ENCODE peak calls at places on chromosome 19, in seven cellular contexts. One of them, this sample, is unnamed.

GRCh38 chr19:2309734-2310362 is 1.9 kb upstream of the LINGO3 start:
- DNase-seq in neuronal stem cell: no peak
- DNase-seq in IMR-90: peak
- DNase-seq in H1: no peak
- DNase-seq in trophoblast cell: no peak
- DNase-seq in mesenchymal stem cell: peak
- DNase-seq in H9: no peak
- DNase-seq in this sample: no peak

GRCh38 chr19:4054471-4055208 is 12.1 kb downstream of the ZBTB7A start:
- DNase-seq in mesenchymal stem cell: no peak
- DNase-seq in IMR-90: no peak
- DNase-seq in neuronal stem cell: no peak
- DNase-seq in H1: no peak
- DNase-seq in trophoblast cell: no peak
- DNase-seq in H9: no peak
- DNase-seq in this sample: no peak

GRCh38 chr19:32254128-32254527 is 91.3 kb upstream of the ZNF507 start:
- DNase-seq in neuronal stem cell: no peak
- DNase-seq in trophoblast cell: no peak
- DNase-seq in IMR-90: no peak
- DNase-seq in H9: no peak
- DNase-seq in H1: no peak
- DNase-seq in mesenchymal stem cell: no peak
- DNase-seq in this sample: no peak

GRCh38 chr19:3613765-3614661 is 7.3 kb upstream of the TBXA2R start:
- DNase-seq in neuronal stem cell: no peak
- DNase-seq in IMR-90: no peak
- DNase-seq in mesenchymal stem cell: no peak
- DNase-seq in trophoblast cell: no peak
- DNase-seq in H9: no peak
- DNase-seq in H1: no peak
- DNase-seq in this sample: no peak

GRCh38 chr19:55325172-55325571 is at the start of gene TMEM150B:
- DNase-seq in IMR-90: no peak
- DNase-seq in mesenchymal stem cell: no peak
- DNase-seq in H9: no peak
- DNase-seq in trophoblast cell: no peak
- DNase-seq in neuronal stem cell: no peak
- DNase-seq in H1: no peak
- DNase-seq in this sample: no peak

GRCh38 chr19:56958428-56958827 is 117.9 kb upstream of the PEG3 start:
- DNase-seq in trophoblast cell: peak
- DNase-seq in H9: no peak
- DNase-seq in neuronal stem cell: no peak
- DNase-seq in IMR-90: no peak
- DNase-seq in H1: no peak
- DNase-seq in mesenchymal stem cell: no peak
- DNase-seq in this sample: peak

GRCh38 chr19:543912-544608 is at the start of gene GZMM:
- DNase-seq in IMR-90: no peak
- DNase-seq in mesenchymal stem cell: no peak
- DNase-seq in H1: no peak
- DNase-seq in trophoblast cell: no peak
- DNase-seq in neuronal stem cell: no peak
- DNase-seq in H9: peak
- DNase-seq in this sample: no peak

GRCh38 chr19:31659897-31660210 is 310.6 kb upstream of the TSHZ3 start:
- DNase-seq in trophoblast cell: no peak
- DNase-seq in mesenchymal stem cell: peak
- DNase-seq in H9: no peak
- DNase-seq in neuronal stem cell: no peak
- DNase-seq in H1: no peak
- DNase-seq in IMR-90: peak
- DNase-seq in this sample: no peak

GRCh38 chr19:41616785-41617621 is 9.9 kb downstream of the CEACAM4 start:
- DNase-seq in H9: peak
- DNase-seq in trophoblast cell: peak
- DNase-seq in H1: no peak
- DNase-seq in neuronal stem cell: no peak
- DNase-seq in mesenchymal stem cell: peak
- DNase-seq in IMR-90: peak
- DNase-seq in this sample: peak

GRCh38 chr19:55087542-55087935 is 11.9 kb downstream of the EPS8L1 start:
- DNase-seq in H1: no peak
- DNase-seq in neuronal stem cell: no peak
- DNase-seq in IMR-90: peak
- DNase-seq in trophoblast cell: no peak
- DNase-seq in H9: no peak
- DNase-seq in mesenchymal stem cell: no peak
- DNase-seq in this sample: no peak

GRCh38 chr19:49132974-49133609 is 13.7 kb downstream of the PPFIA3 start:
- DNase-seq in mesenchymal stem cell: no peak
- DNase-seq in IMR-90: no peak
- DNase-seq in neuronal stem cell: no peak
- DNase-seq in H9: peak
- DNase-seq in H1: no peak
- DNase-seq in trophoblast cell: no peak
- DNase-seq in this sample: peak

GRCh38 chr19:52993342-52994178 is 20.2 kb upstream of the ERVV-1 start:
- DNase-seq in mesenchymal stem cell: peak
- DNase-seq in H9: peak
- DNase-seq in H1: no peak
- DNase-seq in IMR-90: peak
- DNase-seq in neuronal stem cell: peak
- DNase-seq in trophoblast cell: peak
- DNase-seq in this sample: peak

GRCh38 chr19:56837004-56837403 is 3.5 kb downstream of the PEG3 start:
- DNase-seq in IMR-90: no peak
- DNase-seq in H1: no peak
- DNase-seq in neuronal stem cell: no peak
- DNase-seq in mesenchymal stem cell: no peak
- DNase-seq in H9: no peak
- DNase-seq in trophoblast cell: peak
- DNase-seq in this sample: peak

GRCh38 chr19:41421973-41422372 is 5.2 kb downstream of the B3GNT8 start:
- DNase-seq in neuronal stem cell: no peak
- DNase-seq in H1: no peak
- DNase-seq in IMR-90: no peak
- DNase-seq in mesenchymal stem cell: no peak
- DNase-seq in trophoblast cell: no peak
- DNase-seq in H9: no peak
- DNase-seq in this sample: no peak

GRCh38 chr19:38769635-38770211 is 3.6 kb downstream of the LGALS7 start:
- DNase-seq in H1: no peak
- DNase-seq in neuronal stem cell: no peak
- DNase-seq in H9: peak
- DNase-seq in mesenchymal stem cell: peak
- DNase-seq in trophoblast cell: peak
- DNase-seq in IMR-90: peak
- DNase-seq in this sample: peak

GRCh38 chr19:35149463-35149862 is 5.1 kb upstream of the FXYD5 start:
- DNase-seq in trophoblast cell: peak
- DNase-seq in H1: no peak
- DNase-seq in mesenchymal stem cell: no peak
- DNase-seq in neuronal stem cell: no peak
- DNase-seq in IMR-90: no peak
- DNase-seq in H9: no peak
- DNase-seq in this sample: no peak

GRCh38 chr19:13010038-13010991 is 15.0 kb downstream of the NFIX start:
- DNase-seq in IMR-90: no peak
- DNase-seq in neuronal stem cell: no peak
- DNase-seq in mesenchymal stem cell: no peak
- DNase-seq in H9: peak
- DNase-seq in H1: no peak
- DNase-seq in trophoblast cell: no peak
- DNase-seq in this sample: no peak

GRCh38 chr19:1650627-1651009 is 1.8 kb downstream of the TCF3 start:
- DNase-seq in mesenchymal stem cell: peak
- DNase-seq in H1: no peak
- DNase-seq in trophoblast cell: no peak
- DNase-seq in IMR-90: peak
- DNase-seq in H9: no peak
- DNase-seq in neuronal stem cell: peak
- DNase-seq in this sample: peak

GRCh38 chr19:41373993-41374392 is 2.3 kb upstream of the TMEM91 start:
- DNase-seq in neuronal stem cell: no peak
- DNase-seq in trophoblast cell: peak
- DNase-seq in H1: no peak
- DNase-seq in IMR-90: peak
- DNase-seq in H9: no peak
- DNase-seq in mesenchymal stem cell: peak
- DNase-seq in this sample: no peak

GRCh38 chr19:35345671-35346111 is 2.0 kb upstream of the FFAR1 start:
- DNase-seq in H9: peak
- DNase-seq in neuronal stem cell: no peak
- DNase-seq in mesenchymal stem cell: no peak
- DNase-seq in trophoblast cell: no peak
- DNase-seq in H1: no peak
- DNase-seq in IMR-90: no peak
- DNase-seq in this sample: no peak

GRCh38 chr19:10896851-10897526 is 25.6 kb downstream of the CARM1 start:
- DNase-seq in H1: no peak
- DNase-seq in IMR-90: peak
- DNase-seq in trophoblast cell: no peak
- DNase-seq in H9: no peak
- DNase-seq in mesenchymal stem cell: peak
- DNase-seq in neuronal stem cell: no peak
- DNase-seq in this sample: no peak

GRCh38 chr19:46422344-46422743 is 6.4 kb downstream of the PNMA8C start:
- DNase-seq in neuronal stem cell: no peak
- DNase-seq in IMR-90: no peak
- DNase-seq in trophoblast cell: no peak
- DNase-seq in mesenchymal stem cell: no peak
- DNase-seq in H1: no peak
- DNase-seq in H9: no peak
- DNase-seq in this sample: no peak
- H2AK5ac ChIP-seq in neuronal stem cell: no peak
- H2AK5ac ChIP-seq in IMR-90: no peak
- H2AK5ac ChIP-seq in trophoblast cell: no peak
- H2AK5ac ChIP-seq in mesenchymal stem cell: no peak
- H2AK5ac ChIP-seq in H1: no peak
- H2AK5ac ChIP-seq in H9: no peak
- H2AK5ac ChIP-seq in this sample: no peak

DNA sequence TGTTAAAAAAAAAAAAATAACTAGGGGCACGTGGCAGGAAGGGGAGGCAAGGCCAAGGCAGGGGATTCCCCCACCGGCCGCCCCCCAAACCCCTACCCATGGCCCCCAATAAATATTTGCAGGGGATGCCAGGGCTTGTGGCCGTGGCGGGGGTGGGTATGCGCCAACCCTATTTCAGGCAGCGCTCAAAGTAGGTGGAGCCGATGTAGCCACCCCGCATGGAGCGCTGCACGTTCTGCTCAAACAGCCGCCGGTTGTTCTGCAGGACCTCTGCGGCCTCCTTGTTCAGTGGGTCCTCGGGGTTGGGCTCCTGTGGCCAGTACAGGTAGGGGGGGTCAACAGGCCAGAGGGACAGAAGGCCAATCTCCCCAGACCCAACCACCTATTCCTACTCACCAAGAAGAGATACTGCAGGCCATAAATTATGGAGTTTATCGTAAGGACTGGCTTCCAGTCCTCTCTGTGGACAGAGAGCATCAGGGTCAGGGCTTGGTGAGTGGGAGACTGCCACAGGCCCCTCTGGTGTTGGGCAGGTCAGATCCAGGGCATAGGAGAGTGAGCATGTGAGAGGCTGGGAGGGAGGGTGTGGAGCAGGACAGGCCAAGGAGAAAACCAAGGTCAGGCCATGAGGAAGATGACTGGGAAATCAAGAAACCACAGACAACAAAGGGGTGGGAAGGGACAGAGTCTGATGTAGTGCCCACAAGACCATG is 1.2 kb upstream of the CHMP2A start:
- DNase-seq in IMR-90: no peak
- DNase-seq in mesenchymal stem cell: no peak
- DNase-seq in H1: no peak
- DNase-seq in H9: no peak
- DNase-seq in trophoblast cell: no peak
- DNase-seq in neuronal stem cell: no peak
- DNase-seq in this sample: no peak
- H3K27ac ChIP-seq in IMR-90: no peak
- H3K27ac ChIP-seq in mesenchymal stem cell: no peak
- H3K27ac ChIP-seq in H1: no peak
- H3K27ac ChIP-seq in H9: no peak
- H3K27ac ChIP-seq in trophoblast cell: no peak
- H3K27ac ChIP-seq in neuronal stem cell: no peak
- H3K27ac ChIP-seq in this sample: no peak

GRCh38 chr19:30450101-30450500 is 77.9 kb downstream of the ZNF536 start:
- DNase-seq in H1: peak
- DNase-seq in IMR-90: no peak
- DNase-seq in H9: peak
- DNase-seq in trophoblast cell: no peak
- DNase-seq in mesenchymal stem cell: no peak
- DNase-seq in neuronal stem cell: peak
- DNase-seq in this sample: peak

GRCh38 chr19:30450945-30451344 is 78.8 kb downstream of the ZNF536 start:
- DNase-seq in H9: no peak
- DNase-seq in neuronal stem cell: no peak
- DNase-seq in H1: no peak
- DNase-seq in trophoblast cell: no peak
- DNase-seq in IMR-90: no peak
- DNase-seq in mesenchymal stem cell: no peak
- DNase-seq in this sample: no peak

GRCh38 chr19:30449673-30450072 is 77.5 kb downstream of the ZNF536 start:
- DNase-seq in mesenchymal stem cell: no peak
- DNase-seq in H9: no peak
- DNase-seq in trophoblast cell: no peak
- DNase-seq in IMR-90: no peak
- DNase-seq in neuronal stem cell: peak
- DNase-seq in H1: no peak
- DNase-seq in this sample: peak

GRCh38 chr19:30448386-30449130 is 76.4 kb downstream of the ZNF536 start:
- DNase-seq in trophoblast cell: no peak
- DNase-seq in IMR-90: no peak
- DNase-seq in H9: no peak
- DNase-seq in mesenchymal stem cell: no peak
- DNase-seq in H1: no peak
- DNase-seq in neuronal stem cell: no peak
- DNase-seq in this sample: no peak

DNA sequence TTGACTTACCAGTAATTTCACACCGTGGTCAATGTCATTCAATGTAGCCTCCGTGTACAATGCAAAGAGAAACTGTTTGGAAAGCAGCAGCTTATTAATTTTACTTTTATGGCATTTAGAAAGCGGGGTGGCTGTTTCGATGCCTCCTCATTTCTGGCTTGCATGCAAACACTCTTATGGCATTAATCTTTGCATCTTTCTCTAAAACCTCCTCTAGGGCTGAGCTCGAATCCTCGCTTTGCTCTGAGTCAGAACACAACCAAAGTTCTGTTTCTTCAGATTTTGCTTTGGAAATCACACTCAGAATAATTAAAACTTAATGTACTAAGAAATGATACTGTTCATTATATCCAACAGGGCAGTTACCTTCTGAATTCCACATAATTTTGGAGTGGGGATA is 77.0 kb downstream of the ZNF536 start:
- DNase-seq in IMR-90: no peak
- DNase-seq in H1: no peak
- DNase-seq in neuronal stem cell: no peak
- DNase-seq in mesenchymal stem cell: no peak
- DNase-seq in H9: no peak
- DNase-seq in trophoblast cell: no peak
- DNase-seq in this sample: no peak
- H2AK5ac ChIP-seq in IMR-90: no peak
- H2AK5ac ChIP-seq in H1: no peak
- H2AK5ac ChIP-seq in neuronal stem cell: no peak
- H2AK5ac ChIP-seq in mesenchymal stem cell: no peak
- H2AK5ac ChIP-seq in H9: no peak
- H2AK5ac ChIP-seq in trophoblast cell: no peak
- H2AK5ac ChIP-seq in this sample: no peak

GRCh38 chr19:17309962-17310461 is 649 bp downstream of the DDA1 start:
- DNase-seq in H9: no peak
- DNase-seq in H1: no peak
- DNase-seq in trophoblast cell: peak
- DNase-seq in IMR-90: no peak
- DNase-seq in neuronal stem cell: no peak
- DNase-seq in mesenchymal stem cell: no peak
- DNase-seq in this sample: no peak
- H3K27ac ChIP-seq in H9: no peak
- H3K27ac ChIP-seq in H1: peak
- H3K27ac ChIP-seq in trophoblast cell: peak
- H3K27ac ChIP-seq in IMR-90: peak
- H3K27ac ChIP-seq in neuronal stem cell: no peak
- H3K27ac ChIP-seq in mesenchymal stem cell: peak
- H3K27ac ChIP-seq in this sample: peak